ENCODE peak calls at places on chromosome 11, in eight cellular contexts. A, I, O, H, P, Y, Z and G are unnamed samples.

GRCh38 chr11:40187092-40187403 is 1272.4 kb downstream of the LRRC4C start:
- DNase-seq in A (no peak), I (no peak), O (no peak), H (no peak), P (peak), Y (no peak), Z (no peak), G (no peak)

GRCh38 chr11:2557381-2557780 is 112.6 kb downstream of the KCNQ1 start:
- DNase-seq in A (no peak), I (no peak), O (no peak), H (no peak), P (no peak), Y (no peak), Z (no peak), G (no peak)

GRCh38 chr11:94325681-94326080 is 21.3 kb downstream of the IZUMO1R start:
- DNase-seq in A (peak), I (peak), O (peak), H (peak), P (peak), Y (peak), Z (no peak), G (no peak)

GRCh38 chr11:45289369-45289768 is 3.2 kb upstream of the SYT13 start:
- DNase-seq in A (no peak), I (peak), O (no peak), H (no peak), P (no peak), Y (peak), Z (no peak), G (peak)

GRCh38 chr11:130145975-130146776 is 13.4 kb upstream of the ST14 start:
- DNase-seq in A (peak), I (no peak), O (no peak), H (peak), P (no peak), Y (peak), Z (no peak), G (no peak)

GRCh38 chr11:77634724-77635123 is 2.9 kb downstream of the CLNS1A start:
- DNase-seq in A (no peak), I (no peak), O (no peak), H (no peak), P (no peak), Y (no peak), Z (no peak), G (no peak)

GRCh38 chr11:62922653-62923371 is 1.6 kb upstream of the CHRM1 start:
- DNase-seq in A (no peak), I (no peak), O (peak), H (peak), P (no peak), Y (no peak), Z (no peak), G (no peak)

GRCh38 chr11:87223816-87224215 is 186.1 kb downstream of the TMEM135 start:
- DNase-seq in A (no peak), I (peak), O (no peak), H (no peak), P (no peak), Y (peak), Z (no peak), G (no peak)

GRCh38 chr11:16813141-16813540 is 74.7 kb downstream of the C11orf58 start:
- DNase-seq in A (no peak), I (no peak), O (no peak), H (no peak), P (no peak), Y (no peak), Z (no peak), G (no peak)

GRCh38 chr11:117456027-117456720 is 128.5 kb downstream of the CEP164 start:
- DNase-seq in A (no peak), I (no peak), O (no peak), H (no peak), P (no peak), Y (no peak), Z (no peak), G (no peak)

GRCh38 chr11:18171377-18172000 is 1.1 kb upstream of the MRGPRX4 start:
- DNase-seq in A (peak), I (no peak), O (peak), H (peak), P (peak), Y (peak), Z (no peak), G (no peak)

GRCh38 chr11:14308114-14308896 is 50.7 kb downstream of the RRAS2 start:
- DNase-seq in A (peak), I (peak), O (peak), H (peak), P (peak), Y (peak), Z (no peak), G (no peak)

GRCh38 chr11:110027627-110028371 is 65.4 kb upstream of the ZC3H12C start:
- DNase-seq in A (no peak), I (no peak), O (peak), H (no peak), P (no peak), Y (no peak), Z (no peak), G (no peak)

GRCh38 chr11:19241260-19242183 is 777 bp upstream of the E2F8 start:
- DNase-seq in A (peak), I (no peak), O (peak), H (peak), P (peak), Y (no peak), Z (no peak), G (no peak)

GRCh38 chr11:102664001-102664752 is 39.0 kb upstream of the MMP20 start:
- DNase-seq in A (no peak), I (no peak), O (peak), H (peak), P (no peak), Y (no peak), Z (no peak), G (no peak)

GRCh38 chr11:115251126-115251525 is 253.1 kb downstream of the CADM1 start:
- DNase-seq in A (no peak), I (no peak), O (no peak), H (no peak), P (no peak), Y (no peak), Z (no peak), G (no peak)

GRCh38 chr11:123180166-123180565 is 14.9 kb downstream of the CLMP start:
- DNase-seq in A (no peak), I (peak), O (no peak), H (no peak), P (no peak), Y (peak), Z (no peak), G (no peak)

GRCh38 chr11:1388763-1389102 is 1.0 kb upstream of the BRSK2 start:
- DNase-seq in A (no peak), I (no peak), O (no peak), H (peak), P (peak), Y (no peak), Z (no peak), G (no peak)
- H3K4me3 ChIP-seq in A (no peak), I (peak), O (no peak), H (peak), P (peak), Y (peak), Z (peak), G (peak)

GRCh38 chr11:79371152-79371551 is 69.7 kb downstream of the TENM4 start:
- DNase-seq in A (no peak), I (no peak), O (no peak), H (peak), P (no peak), Y (no peak), Z (no peak), G (no peak)
- TF ChIP-seq CTCF in A (no peak), I (no peak), O (no peak), H (no peak), P (no peak), Y (no peak), Z (no peak), G (no peak)

GRCh38 chr11:47349521-47350095 is 2.9 kb downstream of the MYBPC3 start:
- DNase-seq in A (no peak), I (no peak), O (no peak), H (no peak), P (no peak), Y (no peak), Z (no peak), G (no peak)
- H3K4me3 ChIP-seq in A (no peak), I (no peak), O (no peak), H (no peak), P (no peak), Y (no peak), Z (no peak), G (no peak)

GRCh38 chr11:119130662-119131061 is 9.3 kb downstream of the HINFP start:
- DNase-seq in A (no peak), I (peak), O (no peak), H (no peak), P (no peak), Y (no peak), Z (no peak), G (no peak)

GRCh38 chr11:119134389-119134978 is 13.1 kb downstream of the HINFP start:
- DNase-seq in A (no peak), I (no peak), O (peak), H (peak), P (no peak), Y (no peak), Z (no peak), G (no peak)
- TF ChIP-seq CTCF in A (peak), I (peak), O (peak), H (peak), P (peak), Y (peak), Z (no peak), G (peak)

GRCh38 chr11:64620286-64620962 is 29.4 kb downstream of the SLC22A12 start:
- DNase-seq in A (peak), I (no peak), O (no peak), H (peak), P (no peak), Y (no peak), Z (peak), G (no peak)
- H3K4me3 ChIP-seq in A (no peak), I (no peak), O (no peak), H (no peak), P (no peak), Y (no peak), Z (no peak), G (no peak)

DNA sequence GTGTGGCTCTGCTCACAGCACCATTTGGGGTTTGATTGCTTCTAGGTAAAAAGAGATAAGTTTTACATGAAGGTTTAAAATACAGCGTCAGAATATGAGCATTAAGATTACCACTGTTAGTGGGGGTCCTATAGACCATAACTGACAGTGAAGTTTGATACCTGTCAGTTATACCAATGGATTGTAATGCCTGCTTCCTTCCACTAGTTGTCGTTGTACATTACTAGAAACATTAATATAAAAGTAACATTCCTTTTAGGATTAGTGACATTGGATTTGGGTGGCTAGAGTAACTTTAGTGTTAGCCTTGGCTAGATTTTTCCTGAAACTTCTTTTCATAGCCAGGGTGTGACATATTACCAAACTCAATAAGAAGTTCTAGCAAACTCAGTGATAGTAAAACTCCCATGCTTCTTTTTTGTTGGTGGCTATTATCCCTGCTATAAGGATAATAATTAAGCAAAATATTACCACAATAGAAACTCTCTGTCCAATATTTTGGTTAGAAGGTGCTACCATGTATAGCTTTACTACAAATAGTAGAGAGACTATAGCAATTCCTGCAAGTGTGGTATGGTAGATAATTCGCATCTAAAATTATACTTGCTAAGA is 57.1 kb downstream of the FAM181B start:
- DNase-seq in A (no peak), I (no peak), O (peak), H (peak), P (no peak), Y (no peak), Z (no peak), G (no peak)
- TF ChIP-seq CTCF in A (peak), I (peak), O (peak), H (peak), P (peak), Y (peak), Z (no peak), G (peak)

GRCh38 chr11:47850337-47850736 is 2.2 kb upstream of the NUP160 start:
- DNase-seq in A (peak), I (no peak), O (peak), H (no peak), P (no peak), Y (no peak), Z (no peak), G (no peak)
- H3K4me3 ChIP-seq in A (peak), I (no peak), O (no peak), H (no peak), P (no peak), Y (no peak), Z (no peak), G (no peak)